ENCODE peak calls at places on chromosomes 12 and 14, in eight cellular contexts. D, Z, X, Q, S, W, B and M are unnamed samples.

GRCh38 chr14:95484296-95484695 is 32.2 kb downstream of the SYNE3 start:
- DNase-seq in W (no peak), Z (no peak), B (no peak), Q (no peak), S (no peak), D (no peak), X (no peak), M (no peak)

GRCh38 chr14:94139421-94139820 is 10.0 kb upstream of the IFI27L2 start:
- DNase-seq in B (no peak), S (no peak), W (no peak), Z (no peak), X (no peak), Q (no peak), D (no peak), M (no peak)

GRCh38 chr12:52221912-52222457 is 11.1 kb upstream of the KRT7 start:
- DNase-seq in Z (peak), D (no peak), Q (peak), W (peak), S (peak), X (peak), B (no peak), M (peak)

GRCh38 chr12:12010277-12011031 is 60.3 kb upstream of the BCL2L14 start:
- DNase-seq in Z (no peak), W (peak), B (peak), X (no peak), D (peak), Q (peak), S (peak), M (no peak)

GRCh38 chr12:78210894-78211302 is 380.2 kb downstream of the NAV3 start:
- DNase-seq in Q (no peak), D (no peak), S (no peak), X (peak), B (peak), W (peak), Z (no peak), M (no peak)

GRCh38 chr12:9095322-9095721 is 20.4 kb downstream of the A2M start:
- DNase-seq in B (no peak), X (no peak), W (no peak), Z (no peak), S (no peak), Q (no peak), D (no peak), M (no peak)

GRCh38 chr14:31582286-31582691 is 21.1 kb downstream of the NUBPL start:
- DNase-seq in Z (no peak), S (no peak), D (no peak), Q (no peak), B (no peak), W (no peak), X (no peak), M (no peak)

GRCh38 chr12:6613776-6614512 is 6.8 kb upstream of the CHD4 start:
- DNase-seq in Z (peak), Q (peak), S (peak), W (peak), D (peak), B (peak), X (peak), M (peak)

GRCh38 chr14:106268013-106268727 is 741.8 kb downstream of the TMEM121 start:
- DNase-seq in W (no peak), S (no peak), X (no peak), D (no peak), Z (no peak), B (no peak), Q (no peak), M (no peak)

GRCh38 chr14:24613241-24613640 is 3.8 kb upstream of the GZMH start:
- DNase-seq in Z (no peak), Q (no peak), D (no peak), W (no peak), S (no peak), B (no peak), X (no peak), M (no peak)

GRCh38 chr12:70556179-70556869 is 80.9 kb downstream of the PTPRB start:
- DNase-seq in X (no peak), W (no peak), S (no peak), B (no peak), Q (no peak), D (no peak), Z (no peak), M (no peak)

GRCh38 chr14:92552066-92552465 is 38.5 kb downstream of the RIN3 start:
- DNase-seq in D (no peak), B (no peak), W (no peak), Z (no peak), Q (no peak), S (no peak), X (no peak), M (no peak)

GRCh38 chr14:24891987-24892729 is 157.8 kb downstream of the STXBP6 start:
- DNase-seq in B (no peak), Q (no peak), W (peak), Z (no peak), X (no peak), S (peak), D (no peak), M (no peak)

GRCh38 chr12:100365411-100365810 is 8.5 kb downstream of the SLC17A8 start:
- DNase-seq in W (no peak), X (no peak), D (no peak), S (no peak), Q (no peak), Z (no peak), B (no peak), M (no peak)

GRCh38 chr14:90461425-90461824 is 64.6 kb downstream of the CALM1 start:
- DNase-seq in B (no peak), Z (no peak), X (no peak), D (no peak), Q (no peak), W (no peak), S (no peak), M (no peak)

GRCh38 chr14:66036598-66036997 is 449.6 kb upstream of the CCDC196 start:
- DNase-seq in W (no peak), S (no peak), Z (no peak), B (no peak), D (no peak), X (no peak), Q (no peak), M (no peak)

GRCh38 chr12:99498756-99499155 is 148.8 kb upstream of the GARIN6 start:
- DNase-seq in B (peak), Z (no peak), X (no peak), D (no peak), Q (no peak), W (peak), S (no peak), M (no peak)

GRCh38 chr14:60753264-60754126 is 18.9 kb downstream of the MNAT1 start:
- DNase-seq in Q (no peak), W (no peak), D (no peak), Z (no peak), X (no peak), S (no peak), B (peak), M (no peak)

GRCh38 chr14:76777721-76778120 is 16.5 kb downstream of the VASH1 start:
- DNase-seq in Q (no peak), X (no peak), W (no peak), Z (no peak), B (no peak), D (no peak), S (no peak), M (no peak)

GRCh38 chr14:96349286-96350075 is 13.7 kb downstream of the ATG2B start:
- DNase-seq in W (no peak), Q (no peak), X (no peak), S (no peak), B (no peak), Z (no peak), D (no peak), M (no peak)

GRCh38 chr12:13102481-13103195 is 829 bp downstream of the GSG1 start:
- DNase-seq in B (no peak), Q (peak), W (peak), S (no peak), D (no peak), X (peak), Z (no peak), M (no peak)

GRCh38 chr12:32120419-32120818 is 13.8 kb downstream of the BICD1 start:
- DNase-seq in X (no peak), Z (no peak), Q (no peak), W (peak), B (no peak), D (no peak), S (no peak), M (no peak)

GRCh38 chr12:103799504-103800251 is 41.4 kb downstream of the NT5DC3 start:
- DNase-seq in Q (no peak), D (no peak), W (peak), S (no peak), B (no peak), Z (no peak), X (peak), M (no peak)

GRCh38 chr12:126784328-126784921 is 1482.5 kb upstream of the TMEM132C start:
- DNase-seq in W (peak), S (no peak), Q (peak), D (no peak), B (peak), X (peak), Z (peak), M (peak)

GRCh38 chr12:50282581-50283229 is 615 bp downstream of the LIMA1 start:
- DNase-seq in B (no peak), X (no peak), Z (no peak), D (peak), S (no peak), W (peak), Q (no peak), M (no peak)

GRCh38 chr14:38867561-38868150 is 235.4 kb downstream of the SEC23A start:
- DNase-seq in X (peak), W (peak), Z (peak), D (peak), B (peak), S (no peak), Q (peak), M (peak)

GRCh38 chr14:92439551-92440344 is 73.8 kb upstream of the RIN3 start:
- DNase-seq in Q (no peak), D (no peak), X (no peak), B (no peak), S (no peak), Z (no peak), W (no peak), M (no peak)

GRCh38 chr12:55619352-55620138 is 17.1 kb upstream of the OR10P1 start:
- DNase-seq in Z (peak), Q (peak), B (peak), D (peak), W (peak), S (no peak), X (peak), M (peak)

GRCh38 chr12:98639526-98639925 is 5.1 kb downstream of the IKBIP start:
- DNase-seq in W (no peak), Q (no peak), Z (no peak), D (no peak), X (no peak), B (no peak), S (no peak), M (no peak)

GRCh38 chr12:30840715-30841114 is 85.8 kb upstream of the TSPAN11 start:
- DNase-seq in Q (no peak), W (no peak), S (no peak), D (no peak), B (no peak), X (no peak), Z (no peak), M (no peak)

GRCh38 chr12:30836656-30837445 is 82.1 kb upstream of the CAPRIN2 start:
- DNase-seq in S (no peak), Z (no peak), D (no peak), B (no peak), W (no peak), Q (no peak), X (no peak), M (no peak)

GRCh38 chr12:30843211-30843610 is 83.3 kb upstream of the TSPAN11 start:
- DNase-seq in W (no peak), B (no peak), X (no peak), Q (no peak), D (no peak), S (no peak), Z (no peak), M (no peak)

GRCh38 chr12:30837595-30837994 is 82.8 kb upstream of the CAPRIN2 start:
- DNase-seq in W (no peak), S (no peak), X (no peak), Z (no peak), B (no peak), Q (no peak), D (no peak), M (no peak)

DNA sequence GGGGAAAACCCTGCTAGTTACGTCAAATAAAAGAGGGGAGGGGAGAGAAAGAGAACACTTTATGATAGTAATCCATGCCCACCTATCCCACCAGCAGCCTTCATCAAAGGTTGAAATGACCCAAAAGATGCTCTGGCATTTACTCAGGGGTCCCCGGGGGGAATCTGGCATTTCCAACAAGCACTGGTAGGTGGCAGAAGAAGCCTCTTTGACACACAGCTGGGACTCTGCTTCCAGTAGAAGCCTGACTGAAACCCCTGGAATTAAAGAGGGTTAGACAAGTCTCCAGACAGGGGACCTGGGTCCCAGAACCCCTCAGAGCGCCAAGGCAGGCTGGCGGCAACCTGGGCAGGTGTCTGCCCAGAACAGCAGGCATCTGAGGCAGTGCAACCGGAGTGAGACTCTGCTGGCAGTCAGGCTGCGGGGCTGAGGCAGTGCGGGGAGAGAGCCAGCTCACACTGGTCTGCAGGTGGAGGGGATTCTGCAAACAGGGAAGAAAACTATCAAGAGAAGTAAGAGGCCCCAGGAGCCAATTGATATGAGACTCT is 85.0 kb upstream of the CAPRIN2 start:
- DNase-seq in X (no peak), Z (no peak), W (no peak), Q (no peak), S (no peak), D (no peak), B (no peak), M (no peak)
- TF ChIP-seq CTCF in X (no peak), Z (no peak), W (no peak), Q (no peak), S (no peak), D (no peak), B (no peak), M (peak)

GRCh38 chr12:111174283-111175108 is 194.4 kb downstream of the PHETA1 start:
- DNase-seq in S (no peak), Z (no peak), D (no peak), W (no peak), Q (no peak), X (no peak), B (no peak), M (no peak)
- TF ChIP-seq CTCF in S (no peak), Z (no peak), D (peak), W (no peak), Q (no peak), X (no peak), B (no peak), M (peak)

GRCh38 chr12:59173696-59174095 is 253.4 kb upstream of the LRIG3 start:
- DNase-seq in Z (no peak), S (no peak), Q (no peak), D (no peak), X (no peak), B (no peak), W (peak), M (no peak)
- TF ChIP-seq CTCF in Z (no peak), S (no peak), Q (no peak), D (no peak), X (peak), B (peak), W (peak), M (peak)

DNA sequence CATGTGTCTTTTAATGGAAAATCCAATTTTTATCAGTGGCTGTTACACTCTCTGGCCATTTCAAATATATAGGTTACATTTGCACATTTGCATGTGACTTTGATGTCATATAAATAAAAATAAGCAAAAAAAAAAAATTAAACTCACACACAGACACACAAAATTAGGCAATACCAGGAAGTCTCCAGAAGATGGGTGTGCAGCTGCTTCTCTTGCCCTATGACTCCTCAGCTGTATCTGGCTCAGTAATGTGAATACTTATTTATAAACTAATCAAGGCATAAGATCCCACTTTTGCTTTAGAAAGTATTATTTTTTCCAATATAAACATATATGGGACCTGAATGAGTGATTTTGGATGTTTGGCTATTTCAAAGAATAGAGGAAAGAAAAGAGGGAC is 461.1 kb downstream of the LRIG3 start:
- DNase-seq in B (no peak), W (peak), Q (no peak), D (no peak), Z (no peak), X (no peak), S (no peak), M (no peak)
- TF ChIP-seq CTCF in B (no peak), W (no peak), Q (no peak), D (no peak), Z (no peak), X (no peak), S (no peak), M (no peak)

DNA sequence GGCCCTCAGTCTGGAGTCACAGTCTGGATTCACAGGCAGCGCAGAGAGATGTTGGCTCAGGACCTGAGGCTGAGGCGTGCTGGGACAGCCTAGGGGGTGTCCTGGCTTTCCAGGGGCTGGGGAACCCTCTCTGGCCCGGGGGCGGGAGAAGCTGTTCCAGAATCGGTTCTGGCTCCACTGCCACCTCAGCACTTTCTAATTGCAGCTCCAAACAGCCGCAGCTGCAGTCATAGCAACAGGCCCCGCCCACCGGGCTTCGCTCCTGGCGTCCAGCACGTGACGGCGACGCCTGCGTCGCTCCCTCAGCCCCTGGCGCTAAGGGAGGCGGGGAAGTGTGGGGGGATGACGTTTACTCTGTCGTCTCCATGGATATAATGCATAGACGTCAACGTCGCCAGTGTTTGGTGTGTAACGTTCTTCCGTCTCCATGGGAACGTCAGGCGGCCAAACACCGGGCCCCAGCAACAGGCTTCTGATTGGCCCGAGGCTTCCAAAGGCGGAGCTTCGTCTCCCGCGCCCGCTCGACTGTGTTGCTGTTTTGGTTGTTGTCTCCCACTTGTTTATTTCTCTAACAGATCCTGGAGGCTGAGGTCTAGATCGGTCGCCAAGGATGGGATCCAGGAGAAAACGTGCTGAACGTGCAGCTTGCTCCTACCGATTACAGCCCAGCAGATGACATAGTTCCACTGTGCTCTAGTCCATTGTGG is 19.7 kb upstream of the FOS start:
- DNase-seq in D (peak), Q (peak), W (peak), S (peak), B (peak), Z (peak), X (peak), M (peak)
- TF ChIP-seq CTCF in D (no peak), Q (no peak), W (no peak), S (no peak), B (no peak), Z (no peak), X (no peak), M (no peak)

DNA sequence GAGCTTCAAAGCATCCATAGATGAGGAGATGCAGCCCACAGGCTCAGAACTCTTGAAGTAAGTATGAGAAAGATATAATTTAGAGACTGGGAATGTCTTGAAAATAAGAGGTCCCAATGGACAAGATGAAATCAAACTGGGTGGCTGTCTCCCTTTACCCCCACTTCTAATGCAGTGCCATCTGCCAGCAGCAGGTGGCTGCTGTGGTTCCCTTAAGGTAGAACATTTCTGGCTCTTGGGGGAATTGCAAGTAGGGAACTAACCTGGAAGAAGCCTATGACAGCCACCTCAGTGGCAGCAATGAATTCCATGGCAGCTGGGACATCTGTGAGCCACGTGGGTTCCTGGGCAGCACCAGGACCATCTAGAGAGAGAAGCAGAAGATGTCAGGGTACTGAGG is 648 bp downstream of the ERP27 start:
- DNase-seq in X (no peak), D (no peak), Z (no peak), S (no peak), W (no peak), B (no peak), Q (no peak), M (no peak)
- TF ChIP-seq CTCF in X (no peak), D (no peak), Z (no peak), S (peak), W (no peak), B (no peak), Q (no peak), M (peak)